ENCODE peak calls at places on chromosomes 13 and 19, in nine cellular contexts. G is fibroblast of lung, O is heart right ventricle, K is hepatocyte, V is choroid plexus epithelial cell, A is gastrocnemius medialis, T is ovary, P is GM13977, J is progenitor cell of endocrine pancreas. B is an unnamed sample.

GRCh38 chr13:43805071-43805468 is 18.3 kb upstream of the ENOX1 start:
- DNase-seq in T (no peak), G (peak; percentile 92), J (no peak), K (peak; percentile 45), V (peak; percentile 94), P (no peak), A (no peak), O (no peak), B (no peak)

GRCh38 chr19:55578761-55579747 is 1.6 kb downstream of the ZNF579 start:
- DNase-seq in O (no peak), P (no peak), V (no peak), J (no peak), T (no peak), K (no peak), G (no peak), A (no peak), B (no peak)

GRCh38 chr19:41263042-41263849 is 926 bp upstream of the HNRNPUL1 start:
- DNase-seq in V (peak; percentile 88), J (peak; percentile 31), P (peak; percentile 47), A (peak; percentile 67), G (peak; percentile 81), O (peak; percentile 70), K (peak; percentile 80), T (peak; percentile 67), B (peak; percentile 61)

GRCh38 chr19:3480383-3481091 is at the start of gene SMIM24:
- DNase-seq in K (peak; percentile 68), A (no peak), P (no peak), G (no peak), O (no peak), T (no peak), J (no peak), V (no peak), B (no peak)

GRCh38 chr19:5345895-5346386 is 5.3 kb upstream of the PTPRS start:
- DNase-seq in J (no peak), P (no peak), A (no peak), T (no peak), G (peak; percentile 84), K (no peak), V (peak; percentile 80), O (no peak), B (no peak)

GRCh38 chr13:24671367-24672117 is 8.7 kb upstream of the ATP12A start:
- DNase-seq in V (peak; percentile 92), G (peak; percentile 81), J (no peak), T (peak; percentile 20), P (peak; percentile 51), K (peak; percentile 83), A (no peak), O (peak; percentile 16), B (no peak)

GRCh38 chr19:13838943-13839192 is 38.1 kb upstream of the NANOS3 start:
- DNase-seq in G (no peak), O (no peak), T (peak; percentile 61), K (peak; percentile 43), J (no peak), V (no peak), P (no peak), A (no peak), B (no peak)

GRCh38 chr13:27617801-27618411 is 2.4 kb downstream of the LNX2 start:
- DNase-seq in J (no peak), K (no peak), V (no peak), T (no peak), P (no peak), O (no peak), G (no peak), A (no peak), B (no peak)

GRCh38 chr19:41811981-41812380 is 15.6 kb downstream of the CEACAM3 start:
- DNase-seq in V (no peak), A (no peak), T (no peak), G (no peak), O (no peak), J (no peak), P (no peak), K (no peak), B (no peak)

GRCh38 chr19:1237754-1238372 is at the start of gene CBARP:
- DNase-seq in P (peak; percentile 78), G (no peak), A (no peak), J (no peak), O (no peak), V (peak; percentile 24), K (peak; percentile 84), T (peak; percentile 52), B (peak; percentile 80)

GRCh38 chr13:112445411-112446271 is 69.5 kb downstream of the SPACA7 start:
- DNase-seq in J (no peak), V (no peak), P (peak; percentile 27), T (no peak), K (no peak), A (no peak), G (no peak), O (no peak), B (no peak)

GRCh38 chr19:15551183-15552004 is 43.1 kb downstream of the CYP4F22 start:
- DNase-seq in J (no peak), O (no peak), T (no peak), K (no peak), A (no peak), V (no peak), G (no peak), P (peak; percentile 62), B (peak; percentile 9)

GRCh38 chr19:47321582-47321981 is 10.4 kb upstream of the C5AR2 start:
- DNase-seq in T (no peak), K (no peak), V (no peak), P (no peak), A (no peak), J (no peak), O (no peak), G (no peak), B (no peak)
- TF ChIP-seq CTCF in T (no peak), K (no peak), V (no peak), P (no peak), A (no peak), J (no peak), O (no peak), G (no peak), B (no peak)

GRCh38 chr13:110326263-110326904 is 19.3 kb downstream of the COL4A2 start:
- DNase-seq in K (no peak), T (no peak), J (no peak), O (no peak), A (no peak), P (no peak), G (peak; percentile 40), V (no peak), B (no peak)
- TF ChIP-seq CTCF in K (no peak), T (no peak), J (no peak), O (no peak), A (no peak), P (no peak), G (no peak), V (no peak), B (no peak)

GRCh38 chr19:29855087-29855486 is 43.3 kb downstream of the CCNE1 start:
- DNase-seq in O (no peak), G (no peak), T (no peak), J (no peak), V (no peak), P (no peak), A (no peak), K (no peak), B (no peak)

GRCh38 chr19:29860492-29860891 is 48.7 kb downstream of the CCNE1 start:
- DNase-seq in G (no peak), P (no peak), J (no peak), V (no peak), K (no peak), T (no peak), A (no peak), O (no peak), B (no peak)

GRCh38 chr19:29858621-29859020 is 46.8 kb downstream of the CCNE1 start:
- DNase-seq in V (no peak), G (no peak), P (no peak), J (no peak), K (no peak), A (no peak), T (no peak), O (no peak), B (no peak)

GRCh38 chr19:29855771-29856510 is 44.1 kb downstream of the CCNE1 start:
- DNase-seq in O (no peak), V (no peak), P (no peak), K (no peak), T (no peak), A (no peak), J (no peak), G (no peak), B (no peak)

DNA sequence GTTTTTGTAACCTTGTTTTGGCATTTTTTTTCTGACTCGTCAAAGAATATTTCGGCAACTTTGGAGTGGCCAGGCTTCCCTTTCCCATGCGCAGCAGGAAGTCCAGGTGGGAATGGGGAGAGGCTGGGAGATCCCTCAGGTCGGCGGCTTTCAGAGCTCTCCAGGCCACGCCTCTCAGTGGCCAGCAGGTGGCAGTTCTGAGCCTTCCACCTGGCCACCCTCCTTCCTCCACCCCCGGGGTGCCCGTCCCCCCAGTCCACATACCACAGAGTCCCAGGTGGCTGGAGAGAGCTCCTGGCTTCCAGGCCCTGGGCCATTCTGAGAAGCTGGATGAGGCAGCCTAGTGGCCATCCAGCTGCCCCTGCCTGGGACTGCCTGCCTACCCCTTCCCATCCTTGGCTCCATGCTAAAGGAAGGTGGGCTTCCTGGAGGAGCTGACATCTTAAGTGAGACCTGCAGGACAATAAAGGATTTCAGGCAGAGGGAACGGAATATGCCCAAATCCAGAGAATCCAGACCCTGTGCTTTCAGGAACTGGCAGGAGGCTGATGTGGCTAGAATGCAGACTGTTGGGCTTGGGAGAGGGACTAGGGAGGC is 46.3 kb downstream of the CCNE1 start:
- DNase-seq in K (peak; percentile 79), O (no peak), J (peak; percentile 53), V (no peak), T (no peak), A (no peak), P (peak; percentile 58), G (no peak), B (no peak)
- TF ChIP-seq CTCF in K (peak; percentile 59), O (peak; percentile 56), J (peak; percentile 73), V (peak; percentile 60), T (no peak), A (peak; percentile 50), P (peak; percentile 84), G (peak; percentile 43), B (peak; percentile 53)

GRCh38 chr13:109587689-109588088 is 198.7 kb downstream of the IRS2 start:
- DNase-seq in A (no peak), P (no peak), K (no peak), G (no peak), V (no peak), T (no peak), O (no peak), J (no peak), B (no peak)

GRCh38 chr13:109584844-109585361 is 201.5 kb downstream of the IRS2 start:
- DNase-seq in P (no peak), J (no peak), O (no peak), G (peak; percentile 7), A (no peak), K (no peak), T (no peak), V (peak; percentile 33), B (no peak)

DNA sequence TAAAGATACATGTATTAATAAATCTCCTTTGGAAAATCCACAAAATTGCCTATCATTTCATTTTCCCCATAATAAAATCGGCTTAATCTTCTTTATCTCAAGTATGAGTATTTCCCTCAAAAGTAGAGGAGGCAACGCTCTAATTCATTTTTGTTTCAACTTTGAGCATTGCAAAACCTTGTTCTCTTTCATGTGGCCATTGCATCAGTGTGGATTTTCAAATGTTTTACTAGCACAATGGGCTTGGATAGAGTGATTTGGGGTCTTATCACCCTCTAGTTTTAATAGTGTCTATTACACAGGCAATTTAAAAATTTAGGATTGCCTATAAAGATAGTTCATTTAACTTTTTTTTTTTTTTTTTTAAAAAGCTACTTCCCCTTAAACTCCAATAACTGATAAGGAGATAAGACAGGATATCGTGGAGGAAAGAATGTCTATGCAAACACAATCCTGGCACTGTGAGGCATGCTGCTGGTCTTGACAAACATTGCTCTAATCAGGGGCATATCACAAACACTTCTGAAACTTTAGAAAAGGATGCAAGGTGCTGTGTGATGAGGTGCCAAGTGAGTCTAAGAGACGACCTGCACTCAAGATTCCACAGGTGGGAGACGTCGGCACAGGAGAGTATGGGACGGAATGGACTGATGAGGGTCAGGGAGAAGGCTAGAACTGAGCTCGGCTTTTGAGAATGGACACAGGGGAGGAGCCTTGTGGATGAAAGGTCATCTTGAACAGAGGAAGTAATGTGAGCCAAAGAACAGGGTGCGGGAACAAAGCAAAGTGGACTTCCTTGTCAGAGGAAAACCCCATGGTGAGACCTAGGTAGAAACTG is 199.7 kb downstream of the IRS2 start:
- DNase-seq in K (peak; percentile 50), P (no peak), J (no peak), A (no peak), V (no peak), T (no peak), O (no peak), G (no peak), B (no peak)
- TF ChIP-seq CTCF in K (no peak), P (no peak), J (no peak), A (no peak), V (no peak), T (no peak), O (no peak), G (no peak), B (no peak)

B was measured in nephron progenitor cell.